ENCODE peak calls at places on chromosome 3, in seven cellular contexts. O is breast epithelium, D is uterus, V is HCT116, Q is stomach, S is adrenal gland, I is A549. R is an unnamed sample.
A peak's percentile ranks its signal among the peaks of the same experiment; 100 is the strongest.

GRCh38 chr3:32457971-32458471 is 44.6 kb downstream of the CMTM6 start:
- DNase-seq in O (no peak), D (no peak), V (no peak), Q (no peak), S (no peak), I (no peak), R (no peak)

GRCh38 chr3:118544458-118544857 is 490.2 kb downstream of the IGSF11 start:
- DNase-seq in O (no peak), D (no peak), V (peak; percentile 38), Q (no peak), S (no peak), I (no peak), R (no peak)

GRCh38 chr3:12994357-12994606 is 78.9 kb downstream of the IQSEC1 start:
- DNase-seq in O (no peak), D (peak; percentile 46), V (no peak), Q (peak; percentile 58), S (peak; percentile 80), I (peak; percentile 60), R (no peak)

GRCh38 chr3:108221403-108221802 is 821 bp downstream of the IFT57 start:
- DNase-seq in O (no peak), D (no peak), V (no peak), Q (no peak), S (no peak), I (no peak), R (no peak)

GRCh38 chr3:150787741-150788370 is 24.9 kb upstream of the SIAH2 start:
- DNase-seq in O (peak; percentile 45), D (peak; percentile 88), V (peak; percentile 69), Q (peak; percentile 88), S (peak; percentile 87), I (peak; percentile 53), R (no peak)

GRCh38 chr3:184314700-184315505 is 497 bp downstream of the EIF4G1 start:
- DNase-seq in O (peak; percentile 76), D (peak; percentile 81), V (no peak), Q (peak; percentile 83), S (peak; percentile 85), I (no peak), R (no peak)

GRCh38 chr3:133570139-133570936 is 3.1 kb upstream of the CDV3 start:
- DNase-seq in O (peak; percentile 68), D (no peak), V (peak; percentile 55), Q (peak; percentile 34), S (no peak), I (no peak), R (no peak)

GRCh38 chr3:95721938-95722337 is 1092.5 kb upstream of the EPHA6 start:
- DNase-seq in O (no peak), D (no peak), V (no peak), Q (no peak), S (no peak), I (no peak), R (no peak)

GRCh38 chr3:119237299-119237698 is 3.4 kb downstream of the B4GALT4 start:
- DNase-seq in O (no peak), D (no peak), V (no peak), Q (no peak), S (no peak), I (no peak), R (no peak)

GRCh38 chr3:141960731-141961130 is 84.3 kb downstream of the ATP1B3 start:
- DNase-seq in O (no peak), D (no peak), V (no peak), Q (no peak), S (no peak), I (no peak), R (no peak)

DNA sequence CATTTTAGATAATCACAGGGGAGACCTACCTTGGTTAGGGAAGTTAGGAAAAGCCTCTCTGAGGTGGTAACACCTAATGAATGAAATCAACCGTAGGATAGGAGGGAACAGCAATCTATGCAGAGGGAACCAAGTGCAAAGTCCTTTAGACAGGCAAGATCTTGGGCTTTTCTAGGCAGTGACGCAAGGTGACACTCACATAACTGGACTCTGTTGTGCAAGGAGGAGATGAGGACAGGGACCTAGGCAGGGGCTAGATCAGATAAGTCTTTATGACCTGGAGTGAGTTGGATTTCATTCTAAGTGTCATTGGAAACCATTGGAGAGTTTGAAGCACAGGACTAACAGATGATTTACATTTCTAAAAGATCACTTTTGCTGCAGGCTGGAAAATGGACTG is 4.6 kb upstream of the LMOD3 start:
- DNase-seq in O (no peak), D (no peak), V (no peak), Q (no peak), S (no peak), I (no peak), R (no peak)
- H3K4me3 ChIP-seq in O (no peak overlapping the region), D (no peak overlapping the region), V (no peak overlapping the region), Q (no peak overlapping the region), S (no peak overlapping the region), I (no peak overlapping the region), R (no peak overlapping the region)

DNA sequence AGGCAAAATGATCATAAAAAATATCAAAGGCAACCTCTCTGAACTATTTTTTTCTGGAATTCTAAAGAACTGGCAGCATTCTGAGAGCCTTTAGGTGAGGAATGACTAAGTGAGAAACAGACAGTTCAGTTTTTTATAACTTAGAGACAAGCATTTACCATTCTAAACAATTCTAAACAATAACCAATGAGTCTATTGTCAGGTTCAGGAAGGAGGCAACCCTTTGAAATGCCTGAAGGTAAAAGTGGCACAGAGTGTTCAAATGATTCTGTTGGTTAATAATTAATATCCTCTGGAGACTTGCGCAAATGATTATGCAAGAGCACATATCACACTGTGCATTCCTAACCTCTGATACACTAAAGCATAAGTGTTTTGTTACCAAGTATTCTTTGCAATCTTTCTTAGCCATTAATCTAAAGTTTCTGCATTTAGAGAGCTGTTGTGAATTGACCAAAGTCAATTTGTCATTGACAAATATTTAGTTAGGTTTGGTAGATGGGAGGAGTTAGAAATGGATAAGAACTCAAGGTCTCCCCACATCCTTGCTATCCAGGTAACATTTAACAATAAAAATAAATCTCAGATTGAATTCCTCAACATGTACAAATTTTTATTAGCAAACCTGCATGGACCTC is 9.2 kb upstream of the TGFBR2 start:
- DNase-seq in O (peak; percentile 39), D (peak; percentile 46), V (peak; percentile 94), Q (no peak), S (no peak), I (peak; percentile 74), R (no peak)
- TF ChIP-seq POLR2A in O (no peak), D (no peak), V (no peak), Q (no peak), S (no peak), I (no peak), R (no peak)

GRCh38 chr3:80559701-80560100 is 791.9 kb upstream of the ROBO1 start:
- DNase-seq in O (no peak), D (no peak), V (no peak), Q (no peak), S (no peak), I (no peak), R (no peak)
- H3K27ac ChIP-seq in O (no peak overlapping the region), D (no peak overlapping the region), V (no peak overlapping the region), Q (no peak overlapping the region), S (no peak overlapping the region), I (no peak overlapping the region), R (no peak overlapping the region)

GRCh38 chr3:175003590-175003989 is 144.5 kb downstream of the NAALADL2 start:
- DNase-seq in O (no peak), D (no peak), V (no peak), Q (no peak), S (no peak), I (no peak), R (no peak)

GRCh38 chr3:175002732-175003143 is 143.6 kb downstream of the NAALADL2 start:
- DNase-seq in O (no peak), D (no peak), V (no peak), Q (no peak), S (no peak), I (no peak), R (no peak)

GRCh38 chr3:175005881-175006280 is 146.7 kb downstream of the NAALADL2 start:
- DNase-seq in O (no peak), D (no peak), V (no peak), Q (no peak), S (no peak), I (no peak), R (no peak)

GRCh38 chr3:175007316-175007715 is 148.2 kb downstream of the NAALADL2 start:
- DNase-seq in O (no peak), D (no peak), V (no peak), Q (no peak), S (no peak), I (no peak), R (no peak)

DNA sequence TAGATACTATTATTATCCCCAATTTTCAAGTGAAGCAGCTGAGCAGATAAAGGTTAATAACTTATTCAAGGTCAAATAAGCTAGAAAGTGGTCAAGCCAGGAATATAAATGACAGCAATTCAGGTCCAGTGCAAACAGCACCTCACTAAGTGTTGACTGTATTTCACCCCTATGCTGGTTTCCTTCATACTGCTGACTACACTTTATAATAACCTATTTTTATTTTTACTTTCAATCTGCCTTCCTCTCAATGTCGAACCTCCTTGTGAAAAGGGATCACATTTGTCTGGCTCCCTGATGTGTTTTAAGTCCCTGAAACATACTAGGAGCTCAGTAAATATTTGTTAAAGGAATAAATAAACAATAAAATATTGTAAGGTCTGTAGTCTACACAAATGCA is 146.1 kb downstream of the NAALADL2 start:
- DNase-seq in O (no peak), D (no peak), V (no peak), Q (no peak), S (no peak), I (no peak), R (no peak)
- H3K4me3 ChIP-seq in O (no peak overlapping the region), D (no peak overlapping the region), V (no peak overlapping the region), Q (no peak overlapping the region), S (no peak overlapping the region), I (no peak overlapping the region), R (no peak overlapping the region)

DNA sequence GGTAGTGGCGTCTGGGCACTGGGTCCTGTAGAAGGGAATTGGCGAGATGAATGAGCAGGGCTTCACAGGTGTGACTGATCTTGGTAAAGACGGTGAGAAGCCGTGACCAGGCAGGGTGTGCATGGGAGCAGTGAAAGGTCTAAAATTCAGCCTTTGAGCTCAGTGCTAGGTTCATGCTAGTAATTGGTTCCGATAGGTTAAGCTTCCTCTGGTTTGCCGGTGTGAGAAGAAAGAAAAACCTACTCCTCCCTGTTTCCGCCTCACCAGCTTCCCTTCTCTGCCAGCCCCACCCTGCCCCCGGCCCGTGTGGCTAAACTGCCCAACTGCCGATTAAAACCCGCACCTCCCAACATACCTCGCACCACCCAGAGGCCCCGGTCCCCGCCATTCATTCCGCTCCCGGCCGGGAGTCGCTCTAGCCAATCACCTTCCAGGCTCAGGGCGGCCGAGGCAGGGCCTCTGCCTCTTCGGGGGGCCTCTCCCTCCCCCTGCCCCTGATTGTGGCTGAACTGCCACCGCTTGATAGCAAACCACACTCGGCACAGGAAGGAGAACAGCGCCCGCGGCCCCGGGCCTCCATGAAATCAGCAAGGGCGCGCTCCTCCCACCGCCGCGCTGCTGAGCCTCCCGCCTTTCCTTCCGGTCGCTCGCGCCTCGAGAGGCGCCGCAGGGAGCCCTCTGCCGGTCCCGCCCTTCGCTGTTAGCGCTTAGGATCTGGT is 7.3 kb upstream of the NRROS start:
- DNase-seq in O (peak; percentile 50), D (peak; percentile 67), V (peak; percentile 56), Q (peak; percentile 85), S (peak; percentile 74), I (peak; percentile 79), R (no peak)
- TF ChIP-seq POLR2A in O (no peak), D (peak; percentile 16), V (no peak), Q (no peak), S (no peak), I (no peak), R (peak; percentile 6)